ENCODE peak calls at places on chromosomes 1 and 21, in six cellular contexts. B is stimulated activated CD4-positive, alpha-beta T cell treated with anti-CD3 and anti-CD28 coated beads, Interleukin-1b, Interleukin-23, amount 100 ng/mL, for 1 hour; H is mammary epithelial cell; O is anterior cingulate cortex; D is body of pancreas; T is CD8-positive, alpha-beta memory T cell. S is an unnamed sample.

GRCh38 chr21:35796834-35797233 is 263.5 kb downstream of the SETD4 start:
- DNase-seq in B (no peak), H (peak), O (no peak), D (no peak), T (no peak), S (no peak)

GRCh38 chr1:1250828-1251284 is 4.3 kb upstream of the C1QTNF12 start:
- DNase-seq in B (no peak), H (peak), O (no peak), D (no peak), T (peak), S (no peak)

GRCh38 chr21:44436958-44437357 is 18.4 kb upstream of the LRRC3 start:
- DNase-seq in B (no peak), H (no peak), O (no peak), D (no peak), T (peak), S (no peak)

GRCh38 chr1:162165528-162165927 is 96.0 kb downstream of the NOS1AP start:
- DNase-seq in B (no peak), H (no peak), O (no peak), D (no peak), T (no peak), S (no peak)

GRCh38 chr1:111490220-111490619 is 13.2 kb downstream of the ADORA3 start:
- DNase-seq in B (no peak), H (no peak), O (no peak), D (no peak), T (no peak), S (no peak)

GRCh38 chr1:228734881-228735801 is at the start of gene RHOU:
- DNase-seq in B (peak), H (peak), O (peak), D (peak), T (peak), S (peak)

GRCh38 chr21:44002511-44002910 is 9.6 kb upstream of the TRAPPC10 start:
- DNase-seq in B (no peak), H (no peak), O (no peak), D (no peak), T (no peak), S (no peak)

GRCh38 chr1:38005195-38006007 is at the start of gene FHL3:
- DNase-seq in B (no peak), H (no peak), O (peak), D (peak), T (peak), S (no peak)

GRCh38 chr1:168980180-168980579 is 126.3 kb upstream of the ATP1B1 start:
- DNase-seq in B (no peak), H (no peak), O (no peak), D (no peak), T (no peak), S (no peak)

GRCh38 chr1:46742069-46742468 is 23.2 kb upstream of the EFCAB14 start:
- DNase-seq in B (no peak), H (no peak), O (no peak), D (no peak), T (no peak), S (no peak)

GRCh38 chr1:33096358-33097005 is 15.5 kb downstream of the AZIN2 start:
- DNase-seq in B (no peak), H (no peak), O (no peak), D (no peak), T (no peak), S (no peak)

GRCh38 chr21:28763809-28764418 is 228.8 kb downstream of the LTN1 start:
- DNase-seq in B (no peak), H (no peak), O (no peak), D (no peak), T (no peak), S (no peak)

GRCh38 chr1:62391369-62391971 is 45.4 kb upstream of the USP1 start:
- DNase-seq in B (no peak), H (no peak), O (no peak), D (peak), T (no peak), S (no peak)

GRCh38 chr1:12279728-12280469 is 50.1 kb downstream of the VPS13D start:
- DNase-seq in B (no peak), H (no peak), O (no peak), D (no peak), T (no peak), S (no peak)

GRCh38 chr21:43696214-43696613 is 22.7 kb upstream of the PDXK start:
- DNase-seq in B (no peak), H (no peak), O (no peak), D (no peak), T (no peak), S (no peak)

GRCh38 chr1:155794605-155795265 is 62.3 kb downstream of the GON4L start:
- DNase-seq in B (no peak), H (no peak), O (no peak), D (no peak), T (no peak), S (no peak)

GRCh38 chr1:113055570-113055969 is 17.4 kb upstream of the LRIG2 start:
- DNase-seq in B (no peak), H (no peak), O (no peak), D (no peak), T (no peak), S (no peak)

GRCh38 chr1:156527584-156527983 is 27.0 kb upstream of the MEF2D start:
- DNase-seq in B (no peak), H (no peak), O (no peak), D (no peak), T (no peak), S (no peak)

GRCh38 chr21:34520769-34521508 is 8.9 kb upstream of the KCNE1 start:
- DNase-seq in B (no peak), H (no peak), O (no peak), D (no peak), T (no peak), S (no peak)

GRCh38 chr1:109772658-109773202 is 9.0 kb upstream of the EPS8L3 start:
- DNase-seq in B (no peak), H (no peak), O (no peak), D (no peak), T (no peak), S (no peak)